ENCODE peak calls at places on chromosomes 5 and 9, in five cellular contexts. O, U, W, Y and A are unnamed samples.

GRCh38 chr5:10856071-10856470 is 95.0 kb upstream of the DAP start:
- DNase-seq in W (no peak), U (no peak), O (no peak), Y (no peak), A (no peak)

GRCh38 chr5:157469687-157470086 is 9.7 kb downstream of the NIPAL4 start:
- DNase-seq in U (no peak), Y (no peak), W (no peak), O (no peak), A (no peak)

GRCh38 chr5:98769256-98770157 is 4.0 kb upstream of the RGMB start:
- DNase-seq in W (peak), O (peak), Y (peak), U (peak), A (peak)

GRCh38 chr5:139630855-139631254 is 17.3 kb upstream of the CXXC5 start:
- DNase-seq in U (no peak), O (no peak), Y (no peak), W (no peak), A (no peak)

GRCh38 chr5:74885170-74885569 is 19.0 kb upstream of the FAM169A start:
- DNase-seq in U (no peak), O (no peak), Y (no peak), W (no peak), A (no peak)

GRCh38 chr5:150487199-150488061 is 20.5 kb upstream of the NDST1 start:
- DNase-seq in U (no peak), O (peak), W (no peak), Y (peak), A (peak)

GRCh38 chr5:139141410-139141809 is 56.8 kb downstream of the SIL1 start:
- DNase-seq in Y (no peak), O (no peak), W (no peak), U (no peak), A (no peak)

GRCh38 chr9:75457474-75458011 is 369.2 kb downstream of the OSTF1 start:
- DNase-seq in O (no peak), U (no peak), W (no peak), Y (no peak), A (no peak)

GRCh38 chr5:146047396-146047795 is 58.0 kb downstream of the PLAC8L1 start:
- DNase-seq in U (no peak), O (no peak), Y (no peak), W (no peak), A (no peak)

GRCh38 chr5:133664422-133664821 is 52.1 kb upstream of the FSTL4 start:
- DNase-seq in U (no peak), W (no peak), O (peak), Y (no peak), A (no peak)

GRCh38 chr9:131233989-131234388 is 42.3 kb downstream of the FAM78A start:
- DNase-seq in O (no peak), W (no peak), Y (no peak), U (no peak), A (no peak)

GRCh38 chr5:10836991-10837390 is 76.0 kb upstream of the DAP start:
- DNase-seq in O (peak), Y (no peak), W (no peak), U (no peak), A (peak)

GRCh38 chr5:98470747-98471146 is 302.7 kb upstream of the RGMB start:
- DNase-seq in O (no peak), W (no peak), Y (no peak), U (no peak), A (no peak)

GRCh38 chr5:82352146-82352791 is 74.1 kb upstream of the RPS23 start:
- DNase-seq in W (no peak), Y (no peak), O (no peak), U (no peak), A (no peak)

GRCh38 chr9:92463989-92464388 is 18.3 kb downstream of the ASPN start:
- DNase-seq in Y (no peak), U (no peak), W (peak), O (peak), A (peak)